ENCODE peak calls at places on chromosomes 1 and 21, in eight cellular contexts. P is foreskin fibroblast, N is uterus, L is PC-3, V is adrenal gland, U is tibial artery, F is heart left ventricle, I is transverse colon. C is an unnamed sample.

GRCh38 chr1:115790356-115790755 is 21.8 kb upstream of the CASQ2 start:
- DNase-seq in P (no peak), N (no peak), L (no peak), V (no peak), U (no peak), F (no peak), I (no peak), C (no peak)

GRCh38 chr1:59146651-59147358 is 150.1 kb upstream of the FGGY start:
- DNase-seq in P (no peak), N (peak; percentile 56), L (peak; percentile 46), V (peak; percentile 62), U (peak; percentile 80), F (peak; percentile 72), I (peak; percentile 56), C (no peak)

GRCh38 chr1:21254335-21254951 is 35.8 kb downstream of the ECE1 start:
- DNase-seq in P (no peak), N (peak; percentile 63), L (no peak), V (no peak), U (no peak), F (peak; percentile 57), I (peak; percentile 20), C (peak; percentile 56)

GRCh38 chr1:7043232-7043549 is 257.9 kb downstream of the CAMTA1 start:
- DNase-seq in P (no peak), N (no peak), L (no peak), V (no peak), U (no peak), F (no peak), I (no peak), C (no peak)

GRCh38 chr1:235057385-235058306 is 71.0 kb downstream of the TOMM20 start:
- DNase-seq in P (no peak), N (no peak), L (no peak), V (no peak), U (peak; percentile 24), F (no peak), I (no peak), C (no peak)

GRCh38 chr1:4970532-4970931 is 316.1 kb downstream of the AJAP1 start:
- DNase-seq in P (no peak), N (no peak), L (no peak), V (no peak), U (no peak), F (no peak), I (no peak), C (no peak)

GRCh38 chr1:101357444-101357986 is 120.7 kb downstream of the S1PR1 start:
- DNase-seq in P (peak; percentile 59), N (peak; percentile 34), L (peak; percentile 89), V (peak; percentile 80), U (no peak), F (peak; percentile 26), I (peak; percentile 47), C (peak; percentile 22)

GRCh38 chr1:235073968-235074334 is 54.7 kb downstream of the TOMM20 start:
- DNase-seq in P (no peak), N (no peak), L (no peak), V (no peak), U (no peak), F (no peak), I (peak; percentile 74), C (no peak)

GRCh38 chr1:114669562-114670082 is at the start of gene DENND2C:
- DNase-seq in P (no peak), N (no peak), L (no peak), V (no peak), U (no peak), F (no peak), I (no peak), C (no peak)

GRCh38 chr1:49630156-49630555 is 393.6 kb downstream of the AGBL4 start:
- DNase-seq in P (no peak), N (no peak), L (peak; percentile 45), V (no peak), U (no peak), F (no peak), I (no peak), C (peak; percentile 6)

GRCh38 chr1:22790232-22791008 is 79.8 kb downstream of the EPHB2 start:
- DNase-seq in P (no peak), N (no peak), L (no peak), V (no peak), U (no peak), F (peak; percentile 66), I (peak; percentile 76), C (no peak)

GRCh38 chr1:99748419-99748818 is 18.0 kb downstream of the FRRS1 start:
- DNase-seq in P (no peak), N (no peak), L (peak; percentile 53), V (no peak), U (no peak), F (no peak), I (no peak), C (no peak)

GRCh38 chr1:36472656-36473055 is 8.5 kb upstream of the MRPS15 start:
- DNase-seq in P (no peak), N (no peak), L (no peak), V (no peak), U (no peak), F (no peak), I (no peak), C (no peak)

GRCh38 chr1:31760901-31761470 is 3.2 kb downstream of the ADGRB2 start:
- DNase-seq in P (peak; percentile 68), N (peak; percentile 62), L (peak; percentile 80), V (peak; percentile 67), U (peak; percentile 75), F (peak; percentile 70), I (peak; percentile 67), C (no peak)

GRCh38 chr21:15222711-15223110 is 157.9 kb upstream of the NRIP1 start:
- DNase-seq in P (no peak), N (no peak), L (peak; percentile 42), V (no peak), U (no peak), F (no peak), I (no peak), C (no peak)

GRCh38 chr1:13628711-13629110 is 45.1 kb downstream of the PDPN start:
- DNase-seq in P (no peak), N (no peak), L (peak; percentile 92), V (no peak), U (no peak), F (no peak), I (no peak), C (no peak)

GRCh38 chr1:9278585-9279153 is 14.0 kb upstream of the SPSB1 start:
- DNase-seq in P (no peak), N (no peak), L (no peak), V (no peak), U (no peak), F (no peak), I (no peak), C (no peak)

GRCh38 chr1:150165622-150166612 is 16.2 kb downstream of the PLEKHO1 start:
- DNase-seq in P (no peak), N (peak; percentile 58), L (peak; percentile 74), V (peak; percentile 74), U (peak; percentile 77), F (peak; percentile 50), I (peak; percentile 65), C (no peak)
- TF ChIP-seq CTCF in P (peak; percentile 80), N (peak; percentile 52), L (peak; percentile 85), V (peak; percentile 50), U (peak; percentile 55), F (peak; percentile 48), I (peak; percentile 49), C (peak; percentile 86)

GRCh38 chr1:45954401-45954847 is 151.0 kb downstream of the MAST2 start:
- DNase-seq in P (peak; percentile 75), N (no peak), L (peak; percentile 25), V (peak; percentile 40), U (no peak), F (no peak), I (no peak), C (peak; percentile 59)
- H3K4me3 ChIP-seq in P (peak overlapping the region; percentile 10), N (peak overlapping the region; percentile 2), L (no peak overlapping the region), V (no peak overlapping the region), U (no peak overlapping the region), F (no peak overlapping the region), I (peak overlapping the region; percentile 8), C (no peak overlapping the region)

DNA sequence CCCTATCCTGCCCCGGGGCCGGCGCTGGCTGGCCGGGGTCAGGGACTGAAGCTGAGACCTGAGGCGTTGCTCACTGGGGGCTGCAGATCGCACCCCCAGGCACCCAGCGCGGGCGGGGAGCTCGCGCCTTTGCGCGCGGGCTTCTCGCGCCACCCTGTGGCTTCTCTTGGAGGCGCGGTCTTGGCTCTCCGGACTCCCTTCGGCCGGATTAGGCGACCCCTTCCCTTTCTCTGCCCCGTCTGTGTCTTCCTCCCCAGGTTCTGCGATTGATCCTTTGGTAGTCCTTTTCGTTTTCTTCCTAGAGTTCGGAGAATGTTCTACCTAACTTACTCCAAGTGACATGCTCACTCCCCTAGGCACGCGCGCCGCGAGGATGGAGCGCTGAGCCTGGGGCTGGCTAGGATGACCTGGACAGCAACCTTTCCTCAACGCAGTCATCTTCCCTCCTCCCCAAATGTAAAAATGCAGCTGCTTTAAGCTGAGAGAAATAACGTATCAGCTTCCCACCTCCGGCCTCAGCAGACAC is 489 bp upstream of the NTRK1 start:
- DNase-seq in P (peak; percentile 36), N (peak; percentile 71), L (peak; percentile 65), V (peak; percentile 37), U (no peak), F (peak; percentile 59), I (peak; percentile 30), C (no peak)
- TF ChIP-seq CTCF in P (peak; percentile 66), N (peak; percentile 82), L (peak; percentile 96), V (peak; percentile 73), U (peak; percentile 58), F (peak; percentile 87), I (peak; percentile 77), C (peak; percentile 79)

GRCh38 chr1:45501502-45501859 is 1.4 kb downstream of the MMACHC start:
- DNase-seq in P (no peak), N (no peak), L (no peak), V (no peak), U (no peak), F (no peak), I (no peak), C (no peak)
- H3K4me3 ChIP-seq in P (no peak overlapping the region), N (no peak overlapping the region), L (no peak overlapping the region), V (no peak overlapping the region), U (no peak overlapping the region), F (no peak overlapping the region), I (no peak overlapping the region), C (no peak overlapping the region)

GRCh38 chr1:27934818-27935549 is at the start of gene SMPDL3B:
- DNase-seq in P (no peak), N (no peak), L (peak; percentile 90), V (no peak), U (no peak), F (no peak), I (peak; percentile 85), C (no peak)
- TF ChIP-seq CTCF in P (no peak), N (no peak), L (peak; percentile 31), V (no peak), U (no peak), F (no peak), I (peak; percentile 27), C (peak; percentile 16)

GRCh38 chr1:43532716-43533115 is 2.0 kb downstream of the PTPRF start:
- DNase-seq in P (no peak), N (no peak), L (no peak), V (no peak), U (no peak), F (no peak), I (no peak), C (no peak)
- H3K4me3 ChIP-seq in P (peak overlapping the region; percentile 69), N (no peak overlapping the region), L (peak overlapping the region; percentile 98), V (no peak overlapping the region), U (no peak overlapping the region), F (no peak overlapping the region), I (peak overlapping the region; percentile 71), C (peak overlapping the region; percentile 75)

GRCh38 chr1:174747613-174748012 is 252.1 kb upstream of the CACYBP start:
- DNase-seq in P (no peak), N (no peak), L (no peak), V (no peak), U (no peak), F (no peak), I (no peak), C (no peak)
- TF ChIP-seq CTCF in P (no peak), N (no peak), L (peak; percentile 49), V (no peak), U (no peak), F (no peak), I (no peak), C (peak; percentile 29)